ENCODE peak calls at places on chromosomes 13 and 19, in six cellular contexts. X is tibial artery, L is hypothalamus, T is AG08395, G is NCI-H1105, K is T-helper 22 cell. C is an unnamed sample.

GRCh38 chr19:7326105-7326877 is 22.4 kb upstream of the ARHGEF18 start:
- DNase-seq in X (no peak), L (no peak), T (no peak), G (no peak), K (no peak), C (no peak)

GRCh38 chr19:47447470-47448359 is 24.0 kb downstream of the SLC8A2 start:
- DNase-seq in X (no peak), L (no peak), T (peak), G (peak), K (peak), C (no peak)

GRCh38 chr19:56595548-56595899 is 422 bp downstream of the ZNF71 start:
- DNase-seq in X (no peak), L (no peak), T (no peak), G (no peak), K (no peak), C (no peak)

GRCh38 chr13:107035778-107036177 is 467.8 kb upstream of the ARGLU1 start:
- DNase-seq in X (no peak), L (no peak), T (peak), G (no peak), K (no peak), C (no peak)

GRCh38 chr19:16259385-16260159 is 61.9 kb downstream of the AP1M1 start:
- DNase-seq in X (no peak), L (no peak), T (no peak), G (no peak), K (no peak), C (no peak)

GRCh38 chr13:51125495-51126226 is 14.6 kb upstream of the C13orf42 start:
- DNase-seq in X (peak), L (no peak), T (peak), G (peak), K (no peak), C (peak)

GRCh38 chr19:49264258-49264657 is 60.7 kb downstream of the SLC6A16 start:
- DNase-seq in X (no peak), L (no peak), T (no peak), G (no peak), K (no peak), C (no peak)

GRCh38 chr19:19115954-19116353 is 22.3 kb downstream of the TMEM161A start:
- DNase-seq in X (no peak), L (no peak), T (peak), G (no peak), K (no peak), C (no peak)

GRCh38 chr13:50085063-50085462 is 69.8 kb downstream of the KCNRG start:
- DNase-seq in X (no peak), L (no peak), T (peak), G (no peak), K (no peak), C (peak)

GRCh38 chr19:29706635-29707034 is 8.4 kb downstream of the C19orf12 start:
- DNase-seq in X (no peak), L (no peak), T (no peak), G (no peak), K (no peak), C (no peak)

GRCh38 chr19:14529254-14530004 is at the start of gene TECR:
- DNase-seq in X (peak), L (peak), T (peak), G (peak), K (peak), C (peak)

GRCh38 chr13:111363591-111363990 is 43.1 kb downstream of the TEX29 start:
- DNase-seq in X (no peak), L (no peak), T (no peak), G (no peak), K (no peak), C (no peak)

GRCh38 chr13:100280681-100281080 is 191.8 kb downstream of the PCCA start:
- DNase-seq in X (no peak), L (no peak), T (peak), G (no peak), K (no peak), C (no peak)